ENCODE peak calls at places on chromosomes 13 and 19, in ten cellular contexts. F is BE2C; B is Calu3; J is IMR-90; Y is CD4-positive, alpha-beta T cell; A is ascending aorta; M is brain microvascular endothelial cell; U is AG04450; Q is astrocyte of the spinal cord; T is lower leg skin. P is an unnamed sample.

GRCh38 chr19:18479964-18480723 is 41.7 kb downstream of the ELL start:
- DNase-seq in A (no peak), B (no peak), T (peak), M (no peak), U (no peak), Q (no peak), Y (no peak), J (peak), F (no peak), P (no peak)

GRCh38 chr13:29457299-29457698 is 138.2 kb downstream of the SLC7A1 start:
- DNase-seq in J (peak), A (no peak), U (no peak), T (no peak), B (no peak), Q (peak), F (no peak), M (peak), Y (no peak), P (no peak)

GRCh38 chr19:48480151-48480475 is 10.9 kb downstream of the CYTH2 start:
- DNase-seq in A (no peak), M (no peak), Y (peak), B (no peak), U (no peak), T (no peak), Q (peak), F (no peak), J (no peak), P (no peak)

GRCh38 chr19:7705387-7706187 is 3.7 kb upstream of the FCER2 start:
- DNase-seq in T (peak), F (no peak), M (no peak), J (no peak), B (no peak), A (no peak), Q (no peak), U (no peak), Y (peak), P (no peak)

GRCh38 chr19:7912144-7912696 is 2.4 kb upstream of the TGFBR3L start:
- DNase-seq in U (no peak), M (no peak), J (no peak), B (no peak), F (no peak), T (no peak), A (no peak), Y (no peak), Q (no peak), P (no peak)

GRCh38 chr13:112617754-112618375 is 29.9 kb upstream of the TUBGCP3 start:
- DNase-seq in B (no peak), J (no peak), U (no peak), F (no peak), A (no peak), T (no peak), M (no peak), Q (no peak), Y (no peak), P (no peak)

GRCh38 chr19:56720281-56720680 is 48.7 kb upstream of the ZNF835 start:
- DNase-seq in T (no peak), A (no peak), B (no peak), U (no peak), F (no peak), Y (no peak), J (no peak), Q (no peak), M (no peak), P (no peak)

GRCh38 chr13:100954430-100955361 is 280.1 kb upstream of the TMTC4 start:
- DNase-seq in B (no peak), J (peak), T (no peak), A (no peak), Q (no peak), U (no peak), F (no peak), Y (no peak), M (peak), P (no peak)

GRCh38 chr13:50678464-50679162 is 164.9 kb downstream of the DLEU7 start:
- DNase-seq in F (no peak), M (peak), A (no peak), Y (no peak), U (no peak), T (no peak), J (peak), B (peak), Q (peak), P (no peak)

GRCh38 chr13:114234645-114235421 is at the start of gene CDC16:
- DNase-seq in M (peak), A (peak), F (peak), U (peak), Y (peak), J (peak), B (peak), Q (peak), T (peak), P (peak)

GRCh38 chr19:5880604-5881078 is 10.3 kb upstream of the FUT5 start:
- DNase-seq in B (no peak), J (peak), U (peak), A (no peak), Q (peak), F (no peak), M (peak), Y (no peak), T (no peak), P (no peak)

GRCh38 chr13:113029487-113030258 is 60.7 kb downstream of the MCF2L start:
- DNase-seq in Y (no peak), M (no peak), T (no peak), B (peak), J (no peak), U (no peak), Q (no peak), A (no peak), F (peak), P (no peak)

GRCh38 chr13:89212186-89212585 is 1541.0 kb downstream of the SLITRK5 start:
- DNase-seq in F (no peak), Q (no peak), U (no peak), Y (no peak), T (no peak), B (no peak), M (no peak), A (no peak), J (no peak), P (no peak)

GRCh38 chr13:41916173-41916954 is 44.5 kb downstream of the VWA8 start:
- DNase-seq in B (no peak), F (no peak), Y (no peak), M (peak), J (peak), Q (peak), A (no peak), U (peak), T (no peak), P (no peak)

GRCh38 chr13:41054212-41054877 is 7.0 kb upstream of the WBP4 start:
- DNase-seq in J (peak), Q (peak), U (no peak), B (peak), F (peak), M (peak), Y (peak), T (no peak), A (no peak), P (no peak)

GRCh38 chr13:40640845-40641458 is 25.5 kb downstream of the FOXO1 start:
- DNase-seq in Q (no peak), T (no peak), U (no peak), J (no peak), Y (no peak), M (no peak), F (no peak), A (no peak), B (no peak), P (no peak)

GRCh38 chr13:66219493-66219892 is 1010.6 kb downstream of the PCDH9 start:
- DNase-seq in U (no peak), T (no peak), J (no peak), M (no peak), F (no peak), A (no peak), B (no peak), Y (no peak), Q (no peak), P (no peak)

GRCh38 chr19:343941-344624 is 513 bp downstream of the MIER2 start:
- DNase-seq in A (no peak), B (peak), Q (peak), U (no peak), J (no peak), F (peak), M (no peak), T (no peak), Y (no peak), P (no peak)

GRCh38 chr19:45771331-45771933 is 2.4 kb upstream of the SIX5 start:
- DNase-seq in F (no peak), J (no peak), B (no peak), T (no peak), Q (no peak), M (no peak), Y (peak), U (no peak), A (no peak), P (no peak)

GRCh38 chr13:97268772-97269171 is 46.6 kb downstream of the MBNL2 start:
- DNase-seq in M (no peak), Y (no peak), A (no peak), B (no peak), F (no peak), T (no peak), Q (no peak), J (no peak), U (no peak), P (no peak)

GRCh38 chr19:4456843-4457653 is 546 bp downstream of the UBXN6 start:
- DNase-seq in A (no peak), J (peak), Q (peak), B (peak), Y (peak), U (no peak), M (peak), F (peak), T (no peak), P (no peak)

GRCh38 chr19:56367829-56368711 is 25.3 kb downstream of the ZNF582 start:
- DNase-seq in U (peak), M (peak), F (peak), Y (peak), T (peak), Q (peak), J (peak), A (peak), B (peak), P (peak)

GRCh38 chr13:94595006-94595942 is 678 bp downstream of the TGDS start:
- DNase-seq in A (no peak), F (peak), J (peak), M (no peak), Q (peak), U (no peak), B (no peak), Y (no peak), T (no peak), P (no peak)

GRCh38 chr19:18478545-18479311 is 40.8 kb upstream of the ISYNA1 start:
- DNase-seq in F (peak), T (peak), Y (no peak), B (peak), J (peak), U (peak), A (no peak), M (peak), Q (peak), P (no peak)

GRCh38 chr13:94427313-94427712 is 52.2 kb downstream of the DCT start:
- DNase-seq in M (no peak), J (no peak), U (no peak), Q (no peak), Y (no peak), F (no peak), A (no peak), B (no peak), T (no peak), P (no peak)

GRCh38 chr13:74191036-74191809 is 57.0 kb upstream of the KLF12 start:
- DNase-seq in A (no peak), Y (no peak), M (no peak), Q (no peak), U (no peak), T (no peak), F (no peak), B (no peak), J (peak), P (no peak)

GRCh38 chr19:49553451-49554271 is 25.9 kb downstream of the RCN3 start:
- DNase-seq in B (no peak), F (no peak), Y (peak), J (peak), A (no peak), Q (peak), T (peak), U (no peak), M (peak), P (no peak)

GRCh38 chr13:34156841-34157365 is 339.0 kb downstream of the RFC3 start:
- DNase-seq in Y (no peak), F (peak), T (peak), J (peak), U (peak), M (peak), B (peak), Q (peak), A (peak), P (peak)

GRCh38 chr19:45117167-45117594 is 24.2 kb downstream of the PPP1R37 start:
- DNase-seq in M (no peak), A (no peak), F (peak), T (no peak), Y (no peak), Q (no peak), U (no peak), B (no peak), J (peak), P (no peak)

GRCh38 chr13:49000247-49000646 is 24.5 kb downstream of the FNDC3A start:
- DNase-seq in U (no peak), A (no peak), M (no peak), Q (no peak), F (no peak), J (no peak), T (no peak), B (no peak), Y (no peak), P (no peak)

GRCh38 chr19:4831351-4832340 is at the start of gene TICAM1:
- DNase-seq in Y (peak), M (peak), U (no peak), B (peak), A (peak), F (peak), J (peak), T (peak), Q (peak), P (no peak)

GRCh38 chr19:1528596-1529429 is 4.9 kb downstream of the PLK5 start:
- DNase-seq in M (no peak), B (no peak), A (no peak), T (no peak), J (no peak), Y (no peak), U (no peak), Q (no peak), F (no peak), P (no peak)

GRCh38 chr13:32045963-32046785 is 14.6 kb downstream of the FRY start:
- DNase-seq in Q (peak), M (peak), J (peak), F (no peak), B (peak), U (no peak), T (peak), A (no peak), Y (no peak), P (no peak)

GRCh38 chr13:99969368-99969933 is 2.1 kb downstream of the ZIC5 start:
- DNase-seq in F (no peak), A (no peak), J (no peak), Q (no peak), T (no peak), B (no peak), M (no peak), Y (no peak), U (no peak), P (no peak)

GRCh38 chr13:107842562-107843180 is 372.7 kb downstream of the LIG4 start:
- DNase-seq in M (no peak), A (no peak), U (no peak), J (peak), T (no peak), F (no peak), B (no peak), Y (no peak), Q (peak), P (no peak)

GRCh38 chr13:101572456-101572855 is 120.0 kb downstream of the ITGBL1 start:
- DNase-seq in M (peak), B (no peak), T (no peak), Y (no peak), J (peak), Q (no peak), F (no peak), U (no peak), A (no peak), P (no peak)

GRCh38 chr19:44856438-44857083 is 10.5 kb downstream of the NECTIN2 start:
- DNase-seq in M (peak), Q (peak), U (no peak), F (no peak), J (no peak), T (no peak), Y (no peak), B (no peak), A (no peak), P (no peak)

GRCh38 chr13:72164811-72165210 is 297.8 kb upstream of the DACH1 start:
- DNase-seq in A (no peak), J (no peak), U (no peak), B (no peak), T (no peak), Q (no peak), M (no peak), F (no peak), Y (no peak), P (no peak)

GRCh38 chr19:345320-345879 is 804 bp upstream of the MIER2 start:
- DNase-seq in F (no peak), Y (no peak), T (no peak), J (no peak), B (no peak), A (no peak), Q (no peak), M (no peak), U (no peak), P (no peak)

GRCh38 chr13:39578821-39579291 is 24.1 kb downstream of the LHFPL6 start:
- DNase-seq in U (no peak), M (no peak), F (no peak), B (no peak), Q (peak), A (no peak), Y (no peak), J (no peak), T (no peak), P (no peak)
- TF ChIP-seq CTCF in U (no peak), M (no peak), F (no peak), B (no peak), Q (no peak), A (no peak), Y (no peak), J (no peak), T (no peak), P (no peak)

DNA sequence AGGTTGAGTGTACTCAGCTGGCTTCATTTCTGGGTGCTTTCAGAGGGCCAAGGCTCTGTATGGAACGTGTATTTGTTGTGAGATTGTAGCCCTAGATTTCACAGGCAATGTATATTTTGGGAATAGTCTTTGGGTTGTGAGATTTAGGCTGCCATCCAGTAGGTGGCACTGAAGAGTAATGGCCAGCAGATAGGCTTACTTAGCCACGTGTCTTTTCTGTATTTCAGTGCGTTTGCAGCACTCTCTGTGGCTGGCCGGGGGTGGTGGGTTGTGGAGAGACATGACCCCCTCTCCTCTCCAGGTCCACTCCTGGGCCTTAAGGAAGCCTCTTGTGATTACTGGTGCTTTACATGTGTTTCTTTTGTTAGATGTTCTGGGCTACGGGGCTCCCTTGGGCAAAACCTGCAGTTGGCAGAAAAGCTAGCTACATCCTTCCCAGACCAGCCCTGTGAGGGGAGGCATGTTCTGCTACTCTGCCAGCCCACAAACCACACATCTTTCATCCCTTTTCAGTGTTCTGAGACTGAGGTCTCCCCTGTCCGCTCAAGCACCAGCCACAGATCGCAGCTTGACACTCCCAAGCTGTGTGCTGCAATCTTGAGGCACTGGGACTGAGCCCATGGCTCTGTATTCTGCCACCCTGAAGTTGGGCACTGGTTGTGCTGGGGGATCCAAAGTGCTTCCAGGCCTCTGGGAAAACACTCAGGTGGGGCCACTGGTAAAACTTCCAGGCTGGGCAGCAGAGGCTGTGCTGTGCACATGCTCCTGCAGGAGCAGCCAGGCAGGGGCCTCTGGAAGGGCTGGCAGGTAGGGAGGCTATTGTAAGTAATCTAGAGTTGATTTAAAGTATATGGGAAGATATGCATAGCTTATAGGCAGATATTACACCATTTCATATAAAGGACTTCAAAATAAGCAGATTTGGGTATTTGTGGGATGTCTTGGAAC is 1096.8 kb upstream of the PCDH20 start:
- DNase-seq in M (peak), T (no peak), Y (no peak), J (peak), B (peak), A (no peak), F (peak), U (peak), Q (peak), P (no peak)
- TF ChIP-seq CTCF in M (peak), T (no peak), Y (no peak), J (peak), B (no peak), A (no peak), F (peak), U (peak), Q (peak), P (no peak)

DNA sequence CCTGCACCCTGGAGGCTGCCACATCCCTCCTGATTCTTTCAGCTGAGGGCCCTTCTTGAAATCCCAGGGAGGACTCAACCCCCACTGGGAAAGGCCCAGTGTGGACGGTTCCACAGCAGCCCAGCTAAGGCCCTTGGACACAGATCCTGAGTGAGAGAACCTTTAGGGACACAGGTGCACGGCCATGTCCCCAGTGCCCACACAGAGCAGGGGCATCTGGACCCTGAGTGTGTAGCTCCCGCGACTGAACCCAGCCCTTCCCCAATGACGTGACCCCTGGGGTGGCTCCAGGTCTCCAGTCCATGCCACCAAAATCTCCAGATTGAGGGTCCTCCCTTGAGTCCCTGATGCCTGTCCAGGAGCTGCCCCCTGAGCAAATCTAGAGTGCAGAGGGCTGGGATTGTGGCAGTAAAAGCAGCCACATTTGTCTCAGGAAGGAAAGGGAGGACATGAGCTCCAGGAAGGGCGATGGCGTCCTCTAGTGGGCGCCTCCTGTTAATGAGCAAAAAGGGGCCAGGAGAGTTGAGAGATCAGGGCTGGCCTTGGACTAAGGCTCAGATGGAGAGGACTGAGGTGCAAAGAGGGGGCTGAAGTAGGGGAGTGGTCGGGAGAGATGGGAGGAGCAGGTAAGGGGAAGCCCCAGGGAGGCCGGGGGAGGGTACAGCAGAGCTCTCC is 6.9 kb upstream of the CEACAM5 start:
- DNase-seq in B (peak), M (no peak), F (no peak), Y (no peak), U (no peak), A (no peak), T (no peak), Q (no peak), J (no peak), P (peak)
- TF ChIP-seq CTCF in B (peak), M (no peak), F (peak), Y (no peak), U (no peak), A (no peak), T (no peak), Q (no peak), J (no peak), P (no peak)

GRCh38 chr13:110812111-110812868 is 98.8 kb downstream of the ING1 start:
- DNase-seq in J (no peak), Q (peak), B (no peak), M (no peak), Y (no peak), A (no peak), T (no peak), U (no peak), F (no peak), P (no peak)
- TF ChIP-seq CTCF in J (no peak), Q (peak), B (no peak), M (peak), Y (no peak), A (no peak), T (no peak), U (peak), F (no peak), P (no peak)